ENCODE peak calls at places on chromosomes 13 and 19, in seven cellular contexts. I is DMS 273 treated with DMSO at 0.1 percent for 48 hours, F is NCI-H2029, B is iPS-NIHi11, T is epithelial cell of prostate, G is left lobe of liver, L is HepG2. M is an unnamed sample.

GRCh38 chr13:37956536-37956935 is 87.0 kb upstream of the TRPC4 start:
- DNase-seq in T (peak), B (no peak), G (no peak), I (no peak), F (no peak), L (no peak), M (no peak)

GRCh38 chr13:111183959-111184684 is 69.0 kb downstream of the ARHGEF7 start:
- DNase-seq in I (no peak), B (no peak), T (no peak), F (peak), L (no peak), G (no peak), M (no peak)

GRCh38 chr19:24054044-24054935 is 32.7 kb upstream of the ZNF254 start:
- DNase-seq in L (peak), I (no peak), T (peak), G (peak), F (no peak), B (no peak), M (no peak)

GRCh38 chr13:94249512-94249911 is 230.0 kb downstream of the DCT start:
- DNase-seq in F (no peak), B (peak), G (no peak), I (no peak), T (no peak), L (peak), M (peak)

GRCh38 chr19:55152017-55152416 is 3.0 kb upstream of the TNNT1 start:
- DNase-seq in G (no peak), B (no peak), F (no peak), L (no peak), T (no peak), I (peak), M (peak)

GRCh38 chr19:6276447-6276846 is 3.3 kb downstream of the MLLT1 start:
- DNase-seq in B (no peak), T (no peak), I (no peak), G (no peak), L (no peak), F (no peak), M (no peak)

GRCh38 chr19:21221653-21222052 is 79.8 kb downstream of the ZNF431 start:
- DNase-seq in I (no peak), F (no peak), L (no peak), B (no peak), G (no peak), T (no peak), M (no peak)

GRCh38 chr13:48096670-48097069 is 1.8 kb upstream of the MED4 start:
- DNase-seq in B (no peak), L (peak), F (no peak), I (no peak), T (no peak), G (no peak), M (no peak)

GRCh38 chr19:18763674-18764590 is 27.2 kb downstream of the COMP start:
- DNase-seq in G (no peak), I (peak), F (peak), B (no peak), T (peak), L (no peak), M (peak)

GRCh38 chr19:42074513-42075363 is 1.2 kb upstream of the ZNF574 start:
- DNase-seq in L (no peak), F (no peak), T (no peak), B (no peak), G (no peak), I (no peak), M (peak)

GRCh38 chr19:6138066-6138465 is 2.6 kb downstream of the ACSBG2 start:
- DNase-seq in T (no peak), F (no peak), B (no peak), L (no peak), I (no peak), G (no peak), M (no peak)

GRCh38 chr13:74132152-74132767 is 1.9 kb downstream of the KLF12 start:
- DNase-seq in T (no peak), I (no peak), G (no peak), B (no peak), L (peak), F (no peak), M (no peak)

GRCh38 chr13:67829641-67830040 is 599.5 kb upstream of the PCDH9 start:
- DNase-seq in T (no peak), G (no peak), F (no peak), B (no peak), L (no peak), I (no peak), M (peak)

GRCh38 chr13:75806101-75806500 is 170.0 kb downstream of the LMO7 start:
- DNase-seq in L (no peak), G (no peak), I (no peak), F (no peak), B (no peak), T (no peak), M (no peak)

GRCh38 chr19:8332976-8333770 is 9.9 kb downstream of the KANK3 start:
- DNase-seq in I (no peak), G (no peak), B (no peak), F (no peak), L (no peak), T (no peak), M (no peak)

GRCh38 chr13:76845865-76846264 is 40.3 kb downstream of the KCTD12 start:
- DNase-seq in F (no peak), B (no peak), L (no peak), G (no peak), T (no peak), I (no peak), M (no peak)